ENCODE peak calls at places on chromosomes 3 and 15, in five cellular contexts. D is lung microvascular endothelial cell; O is RPMI7951; J is activated naive CD4-positive, alpha-beta T cell treated with Interleukin-2 at 50 U/mL for 16 hours; P is SJSA1. N is an unnamed sample.

GRCh38 chr3:8983026-8983425 is 19.8 kb upstream of the RAD18 start:
- DNase-seq in D (no peak), O (no peak), J (no peak), P (no peak), N (no peak)

GRCh38 chr3:42094128-42094527 is 3.0 kb downstream of the TRAK1 start:
- DNase-seq in D (no peak), O (no peak), J (no peak), P (no peak), N (no peak)

GRCh38 chr15:28978661-28979060 is 92.9 kb downstream of the APBA2 start:
- DNase-seq in D (no peak), O (no peak), J (no peak), P (no peak), N (no peak)

GRCh38 chr3:5026046-5026362 is 46.8 kb downstream of the BHLHE40 start:
- DNase-seq in D (no peak), O (no peak), J (no peak), P (no peak), N (no peak)

GRCh38 chr3:175386630-175387029 is 527.5 kb downstream of the NAALADL2 start:
- DNase-seq in D (peak), O (peak), J (no peak), P (peak), N (peak)

GRCh38 chr3:122533931-122534334 is 19.2 kb upstream of the KPNA1 start:
- DNase-seq in D (peak), O (peak), J (peak), P (peak), N (peak)

GRCh38 chr15:83132861-83133523 is 25.5 kb downstream of the TM6SF1 start:
- DNase-seq in D (no peak), O (no peak), J (no peak), P (no peak), N (no peak)

GRCh38 chr3:114880078-114880477 is 267.0 kb downstream of the ZBTB20 start:
- DNase-seq in D (no peak), O (peak), J (no peak), P (no peak), N (no peak)